ENCODE peak calls at places on chromosomes 5 and 9, in six cellular contexts. U is HepG2, J is heart left ventricle, D is cardiac muscle cell, S is HCT116, Y is kidney. E is an unnamed sample.

GRCh38 chr9:91865041-91865440 is 85.0 kb downstream of the ROR2 start:
- DNase-seq in U (no peak), J (no peak), D (no peak), S (no peak), Y (no peak), E (no peak)

GRCh38 chr9:83708515-83709158 is 879 bp upstream of the UBQLN1 start:
- DNase-seq in U (peak), J (peak), D (peak), S (peak), Y (peak), E (peak)

GRCh38 chr9:105854056-105854782 is 159.9 kb downstream of the TMEM38B start:
- DNase-seq in U (no peak), J (no peak), D (no peak), S (no peak), Y (no peak), E (no peak)

GRCh38 chr5:80238778-80239679 is 16.8 kb downstream of the SERINC5 start:
- DNase-seq in U (no peak), J (peak), D (peak), S (no peak), Y (peak), E (no peak)

GRCh38 chr5:1908931-1909330 is 26.2 kb upstream of the IRX4 start:
- DNase-seq in U (no peak), J (no peak), D (no peak), S (no peak), Y (no peak), E (no peak)

GRCh38 chr9:77854258-77854915 is 177.2 kb downstream of the GNAQ start:
- DNase-seq in U (no peak), J (no peak), D (no peak), S (no peak), Y (no peak), E (no peak)

GRCh38 chr5:74648835-74649286 is 8.3 kb upstream of the ENC1 start:
- DNase-seq in U (peak), J (no peak), D (peak), S (no peak), Y (no peak), E (peak)

GRCh38 chr5:126339215-126339805 is 83.9 kb upstream of the GRAMD2B start:
- DNase-seq in U (peak), J (no peak), D (peak), S (peak), Y (no peak), E (peak)

DNA sequence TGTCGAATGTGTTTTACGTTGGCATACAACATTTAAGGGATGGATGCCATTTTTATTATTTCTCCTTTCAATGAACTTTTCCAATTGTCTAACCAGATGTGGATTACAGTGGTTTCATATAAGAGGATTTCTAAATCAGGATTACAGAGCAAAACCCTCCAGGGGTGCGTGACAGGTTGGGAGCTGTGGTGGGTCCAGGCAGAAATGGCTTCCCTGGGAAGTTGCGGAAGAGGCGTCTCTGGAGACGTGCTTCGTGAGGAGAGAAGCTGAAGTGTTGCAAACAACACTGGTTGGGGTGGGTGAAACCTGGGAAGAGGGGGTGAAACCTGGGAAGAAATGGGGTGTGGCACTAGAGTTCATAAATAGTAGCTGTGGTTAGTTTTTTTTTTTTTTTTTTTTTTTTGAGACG is 4.5 kb upstream of the RPL26L1 start:
- DNase-seq in U (no peak), J (no peak), D (no peak), S (no peak), Y (no peak), E (no peak)
- H3K27ac ChIP-seq in U (no peak), J (no peak), D (no peak), S (no peak), Y (no peak), E (peak)

GRCh38 chr9:96651626-96652025 is 3.5 kb downstream of the PRXL2C start:
- DNase-seq in U (no peak), J (no peak), D (peak), S (no peak), Y (no peak), E (peak)
- TF ChIP-seq CTCF in U (peak), J (no peak), D (peak), S (peak), Y (no peak), E (peak)

GRCh38 chr9:34380511-34381315 is 4.0 kb upstream of the MYORG start:
- DNase-seq in U (peak), J (peak), D (peak), S (no peak), Y (peak), E (peak)
- H3K27ac ChIP-seq in U (peak), J (peak), D (no peak), S (peak), Y (peak), E (peak)

GRCh38 chr5:172334196-172334595 is 50.6 kb upstream of the UBTD2 start:
- DNase-seq in U (no peak), J (no peak), D (no peak), S (no peak), Y (no peak), E (no peak)
- TF ChIP-seq CTCF in U (peak), J (no peak), D (no peak), S (peak), Y (no peak), E (no peak)

DNA sequence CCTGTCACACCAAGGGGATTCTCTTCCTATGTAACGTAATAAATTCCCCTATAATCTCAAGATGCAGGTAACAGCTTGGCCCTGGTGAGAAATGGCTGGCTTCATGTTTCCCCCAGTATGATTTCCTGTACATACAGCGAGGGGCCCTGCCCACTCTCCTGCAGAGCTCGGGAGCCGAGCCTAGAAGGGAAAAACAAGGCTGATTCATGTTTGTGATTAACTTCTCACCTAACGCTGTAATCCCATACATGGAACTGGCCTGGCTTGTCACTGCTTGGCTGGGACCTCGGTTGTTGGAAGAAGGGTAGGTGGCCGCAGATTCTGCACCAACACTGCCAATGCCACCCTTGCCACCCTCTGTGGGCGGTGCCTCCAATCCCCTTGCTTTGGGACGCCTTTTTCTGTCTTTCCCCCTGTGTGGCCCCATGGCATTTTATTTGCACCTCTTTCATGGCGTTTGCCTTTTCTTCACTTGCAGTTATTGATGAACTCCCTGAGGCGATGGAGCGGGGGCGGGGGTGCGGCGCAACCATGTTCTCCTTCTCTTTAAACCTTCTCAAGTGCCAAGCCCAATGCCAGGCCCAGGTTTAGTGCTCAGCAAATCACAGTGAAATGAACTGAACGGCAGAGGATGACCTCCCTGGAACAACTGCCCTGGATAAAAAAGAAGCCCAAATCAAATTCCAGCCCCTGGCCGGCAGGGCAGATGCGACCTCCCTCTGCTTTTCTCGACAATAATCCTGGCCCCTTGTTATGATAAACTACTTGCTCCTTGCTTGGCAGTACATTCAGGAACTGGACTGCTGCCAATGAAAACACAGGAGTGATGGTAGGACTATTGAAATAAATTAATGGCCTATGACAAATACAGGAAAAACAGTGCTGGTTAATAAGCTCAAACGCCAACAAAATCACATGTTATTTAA is 108.1 kb downstream of the TMEM174 start:
- DNase-seq in U (no peak), J (no peak), D (peak), S (peak), Y (peak), E (peak)
- H3K27ac ChIP-seq in U (no peak), J (no peak), D (no peak), S (no peak), Y (no peak), E (peak)

DNA sequence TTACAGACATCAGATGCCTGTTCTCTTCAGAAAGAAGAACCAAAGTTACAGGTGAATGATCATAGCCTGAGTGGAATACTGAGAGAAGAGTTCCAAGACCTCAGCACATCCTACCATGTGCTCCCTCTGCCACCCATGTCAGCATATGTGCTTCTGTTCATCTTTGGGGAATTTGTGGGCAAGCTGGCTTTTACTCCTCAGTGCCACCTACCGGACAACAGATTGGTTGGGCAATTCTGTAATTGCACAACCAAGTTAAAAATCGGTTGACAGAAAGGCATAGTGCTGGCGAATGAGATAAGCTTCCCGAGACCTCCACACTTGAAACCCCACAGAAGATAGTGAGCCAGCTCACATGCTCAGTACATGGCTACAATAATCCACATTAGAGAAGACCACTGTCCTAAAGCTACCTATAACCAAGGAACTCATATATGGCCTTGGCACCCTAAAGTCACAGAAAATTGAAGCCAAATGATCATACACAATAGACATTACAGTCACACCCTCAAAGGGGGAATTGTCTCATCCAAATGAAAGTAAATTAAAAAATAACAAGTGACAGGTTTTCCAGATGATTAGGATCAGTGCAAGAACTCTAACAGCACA is 1238.0 kb upstream of the NUDT12 start:
- DNase-seq in U (peak), J (no peak), D (no peak), S (peak), Y (no peak), E (no peak)
- TF ChIP-seq CTCF in U (peak), J (no peak), D (no peak), S (peak), Y (no peak), E (no peak)

E was measured in RWPE1.